ENCODE peak calls at places on chromosome 3, in seven cellular contexts. Q is stimulated activated CD8-positive, alpha-beta memory T cell treated with anti-CD3 and anti-CD28 coated beads, Interleukin-12 subunit alpha, Interleukin-12 subunit beta, amount 100 ng/mL, for 4 hours; B is pons; P is stimulated activated CD4-positive, alpha-beta T cell treated with anti-CD3 and anti-CD28 coated beads, Interleukin-1b, Interleukin-23, amount 100 ng/mL, for 4 hours; C is activated CD8-positive, alpha-beta memory T cell treated with anti-CD3 and anti-CD28 coated beads, Interleukin-2, amount 10 ng/mL, durations not matched to agents 7 days and 5 days; F is GM10248; A is amniotic stem cell. R is an unnamed sample.

GRCh38 chr3:45123030-45123429 is 23.1 kb downstream of the CDCP1 start:
- DNase-seq in B (no peak), C (no peak), F (peak), Q (no peak), P (no peak), A (peak), R (no peak)

GRCh38 chr3:35721628-35722027 is 82.3 kb downstream of the ARPP21 start:
- DNase-seq in A (no peak), P (no peak), C (no peak), B (no peak), Q (no peak), F (no peak), R (no peak)

GRCh38 chr3:129596194-129597086 is 10.0 kb downstream of the PLXND1 start:
- DNase-seq in P (no peak), Q (no peak), F (no peak), A (peak), C (no peak), B (peak), R (no peak)

GRCh38 chr3:9747267-9747666 is 2.5 kb upstream of the OGG1 start:
- DNase-seq in F (no peak), C (no peak), B (no peak), Q (no peak), A (no peak), P (no peak), R (no peak)

GRCh38 chr3:171248426-171249115 is 211.6 kb downstream of the TNIK start:
- DNase-seq in F (peak), C (no peak), B (no peak), P (no peak), Q (no peak), A (no peak), R (no peak)

GRCh38 chr3:133038731-133039398 is 674 bp downstream of the TMEM108 start:
- DNase-seq in C (no peak), A (no peak), P (no peak), F (peak), B (peak), Q (no peak), R (no peak)

GRCh38 chr3:153290278-153291015 is 128.4 kb downstream of the RAP2B start:
- DNase-seq in C (no peak), Q (no peak), P (no peak), F (no peak), A (no peak), B (no peak), R (no peak)

GRCh38 chr3:184525337-184526157 is 36.0 kb upstream of the EPHB3 start:
- DNase-seq in C (no peak), Q (no peak), P (no peak), A (no peak), F (no peak), B (no peak), R (no peak)

GRCh38 chr3:99783009-99783573 is 34.6 kb upstream of the CMSS1 start:
- DNase-seq in Q (no peak), F (no peak), P (no peak), B (no peak), A (peak), C (no peak), R (no peak)

GRCh38 chr3:150905339-150905738 is at the start of gene MINDY4B:
- DNase-seq in B (no peak), P (no peak), Q (no peak), C (no peak), F (no peak), A (no peak), R (no peak)

GRCh38 chr3:197366301-197367044 is 68.1 kb upstream of the DLG1 start:
- DNase-seq in F (no peak), P (no peak), A (no peak), B (no peak), Q (no peak), C (no peak), R (no peak)

GRCh38 chr3:118817748-118818165 is 216.9 kb downstream of the IGSF11 start:
- DNase-seq in F (peak), P (peak), C (peak), A (peak), Q (no peak), B (peak), R (peak)

GRCh38 chr3:72629191-72629611 is 219.0 kb downstream of the SHQ1 start:
- DNase-seq in B (peak), C (no peak), Q (no peak), F (peak), P (no peak), A (no peak), R (no peak)

GRCh38 chr3:34882764-34883163 is 756.6 kb upstream of the ARPP21 start:
- DNase-seq in C (no peak), P (no peak), F (no peak), Q (no peak), A (no peak), B (peak), R (no peak)

GRCh38 chr3:146634346-146634745 is 29.2 kb upstream of the PLSCR5 start:
- DNase-seq in C (no peak), F (no peak), P (no peak), B (no peak), Q (no peak), A (no peak), R (no peak)

GRCh38 chr3:129974451-129975331 is at the start of gene TRH:
- DNase-seq in Q (no peak), B (no peak), P (no peak), F (no peak), A (no peak), C (no peak), R (no peak)

GRCh38 chr3:72821170-72821781 is 27.0 kb downstream of the SHQ1 start:
- DNase-seq in C (no peak), P (no peak), B (peak), F (peak), Q (no peak), A (no peak), R (no peak)

GRCh38 chr3:162224736-162225135 is 728.1 kb downstream of the OTOL1 start:
- DNase-seq in C (no peak), P (no peak), B (no peak), A (no peak), Q (no peak), F (no peak), R (no peak)

GRCh38 chr3:14452676-14453367 is 50.4 kb downstream of the SLC6A6 start:
- DNase-seq in Q (no peak), P (no peak), B (peak), C (no peak), F (no peak), A (peak), R (peak)

GRCh38 chr3:29868702-29869101 is 587.8 kb downstream of the RBMS3 start:
- DNase-seq in P (no peak), C (no peak), F (no peak), Q (no peak), A (no peak), B (no peak), R (no peak)

GRCh38 chr3:47425383-47425778 is 44.6 kb downstream of the PTPN23 start:
- DNase-seq in C (no peak), Q (no peak), A (no peak), B (no peak), F (no peak), P (no peak), R (no peak)

GRCh38 chr3:41259449-41260062 is 60.3 kb downstream of the CTNNB1 start:
- DNase-seq in P (no peak), B (no peak), C (no peak), Q (no peak), F (no peak), A (no peak), R (no peak)

GRCh38 chr3:155285936-155286335 is 7.5 kb downstream of the STRIT1 start:
- DNase-seq in A (no peak), F (no peak), C (no peak), Q (no peak), P (no peak), B (no peak), R (no peak)

GRCh38 chr3:52596658-52597265 is 60.4 kb downstream of the UQCC5 start:
- DNase-seq in A (no peak), Q (no peak), P (no peak), B (peak), F (no peak), C (no peak), R (no peak)

R was measured in esophagus muscularis mucosa.